ENCODE peak calls at places on chromosomes 7 and 10, in six cellular contexts. D is lower leg skin, Z is testis, X is H54, N is tibial nerve, C is IMR-90. I is an unnamed sample.

GRCh38 chr7:73749931-73750776 is 11.6 kb upstream of the ABHD11 start:
- DNase-seq in D (no peak), X (no peak), C (no peak), Z (no peak), N (no peak), I (no peak)

GRCh38 chr7:108102913-108103312 is 27.2 kb downstream of the LAMB4 start:
- DNase-seq in C (no peak), D (no peak), N (no peak), Z (no peak), X (no peak), I (no peak)

GRCh38 chr10:84310470-84310869 is 17.9 kb upstream of the CCSER2 start:
- DNase-seq in N (no peak), D (no peak), Z (no peak), C (peak), X (no peak), I (no peak)

GRCh38 chr7:144713850-144714249 is 122.0 kb downstream of the TPK1 start:
- DNase-seq in Z (no peak), D (no peak), C (no peak), N (no peak), X (peak), I (no peak)

GRCh38 chr7:131026297-131027003 is 292.4 kb upstream of the KLF14 start:
- DNase-seq in D (no peak), C (peak), N (no peak), X (no peak), Z (no peak), I (no peak)

GRCh38 chr7:49583440-49583839 is 190.0 kb upstream of the VWC2 start:
- DNase-seq in D (no peak), Z (no peak), N (no peak), X (no peak), C (no peak), I (no peak)

GRCh38 chr10:89921422-89921821 is 220.0 kb downstream of the KIF20B start:
- DNase-seq in X (no peak), C (no peak), N (no peak), Z (no peak), D (no peak), I (no peak)

GRCh38 chr7:129698516-129699418 is 87.2 kb downstream of the NRF1 start:
- DNase-seq in X (no peak), Z (no peak), N (no peak), C (no peak), D (no peak), I (no peak)

GRCh38 chr7:27905951-27906350 is 166.0 kb downstream of the TAX1BP1 start:
- DNase-seq in C (no peak), Z (no peak), X (no peak), N (no peak), D (no peak), I (no peak)

GRCh38 chr7:75872073-75872782 is 6.6 kb upstream of the RHBDD2 start:
- DNase-seq in Z (no peak), D (no peak), C (peak), N (no peak), X (no peak), I (no peak)

GRCh38 chr10:90644165-90644564 is 213.7 kb downstream of the HTR7 start:
- DNase-seq in D (no peak), Z (no peak), C (no peak), X (no peak), N (no peak), I (no peak)

GRCh38 chr7:137489880-137490279 is 146.3 kb upstream of the PTN start:
- DNase-seq in Z (no peak), N (no peak), X (no peak), C (no peak), D (no peak), I (no peak)

GRCh38 chr7:51135576-51135975 is 181.0 kb downstream of the COBL start:
- DNase-seq in D (no peak), X (no peak), Z (no peak), N (no peak), C (no peak), I (no peak)

GRCh38 chr10:8146650-8147049 is 92.2 kb downstream of the GATA3 start:
- DNase-seq in C (no peak), D (no peak), X (peak), N (no peak), Z (no peak), I (no peak)

GRCh38 chr7:151930026-151930653 is 26.1 kb upstream of the GALNTL5 start:
- DNase-seq in X (no peak), N (no peak), D (no peak), Z (no peak), C (no peak), I (no peak)

GRCh38 chr7:140229101-140229525 is 52.3 kb upstream of the KDM7A start:
- DNase-seq in C (no peak), Z (no peak), D (no peak), N (no peak), X (no peak), I (no peak)

GRCh38 chr7:140229591-140230516 is 53.1 kb upstream of the KDM7A start:
- DNase-seq in D (no peak), Z (no peak), C (no peak), N (no peak), X (no peak), I (no peak)

GRCh38 chr7:140230862-140231778 is 54.3 kb upstream of the KDM7A start:
- DNase-seq in Z (peak), X (no peak), C (peak), D (peak), N (no peak), I (no peak)

GRCh38 chr7:140231779-140232491 is 55.2 kb upstream of the KDM7A start:
- DNase-seq in X (no peak), N (no peak), D (peak), C (no peak), Z (no peak), I (no peak)

DNA sequence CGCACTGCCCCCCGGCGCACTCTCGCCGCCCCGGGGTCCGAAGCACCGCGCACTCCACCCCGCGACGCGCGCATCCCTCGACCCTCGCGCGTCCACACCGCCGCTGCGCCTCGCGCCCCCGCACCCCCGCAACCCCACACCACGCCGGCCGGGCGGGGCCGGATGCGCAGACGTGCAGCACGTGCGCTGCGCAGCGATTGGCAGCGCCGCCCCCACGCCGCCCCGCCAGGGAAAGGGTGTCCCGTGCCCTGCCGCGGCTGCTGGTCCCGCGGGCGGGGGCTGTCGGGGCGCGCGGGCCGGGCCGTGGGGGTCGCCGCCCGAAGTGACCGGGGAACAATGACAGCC is 53.7 kb upstream of the KDM7A start:
- DNase-seq in N (no peak), C (no peak), Z (peak), X (no peak), D (no peak), I (no peak)
- TF ChIP-seq POLR2A in N (no peak), C (no peak), Z (no peak), X (no peak), D (no peak), I (no peak)

DNA sequence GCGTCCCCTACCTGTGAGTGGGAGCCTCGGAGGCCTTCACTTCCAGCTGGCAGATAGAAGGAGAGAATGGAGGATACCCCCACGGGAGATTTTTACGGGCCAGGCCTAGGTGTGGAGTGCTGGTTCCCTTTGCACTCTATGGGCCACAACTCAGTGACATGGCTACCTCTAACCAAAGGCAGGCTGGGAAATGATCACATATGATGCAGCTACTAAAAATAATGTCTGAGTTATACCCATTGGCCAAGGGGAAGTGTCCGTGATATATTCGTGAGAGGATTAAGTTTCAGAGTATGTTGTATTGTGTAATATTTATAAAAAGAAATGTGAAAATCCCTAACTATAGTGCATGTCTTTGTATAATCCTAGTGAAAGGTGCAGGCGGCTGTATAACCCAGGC is 13.5 kb upstream of the HIPK2 start:
- DNase-seq in C (no peak), Z (no peak), X (no peak), N (no peak), D (no peak), I (no peak)
- TF ChIP-seq POLR2A in C (no peak), Z (no peak), X (no peak), N (no peak), D (no peak), I (no peak)

DNA sequence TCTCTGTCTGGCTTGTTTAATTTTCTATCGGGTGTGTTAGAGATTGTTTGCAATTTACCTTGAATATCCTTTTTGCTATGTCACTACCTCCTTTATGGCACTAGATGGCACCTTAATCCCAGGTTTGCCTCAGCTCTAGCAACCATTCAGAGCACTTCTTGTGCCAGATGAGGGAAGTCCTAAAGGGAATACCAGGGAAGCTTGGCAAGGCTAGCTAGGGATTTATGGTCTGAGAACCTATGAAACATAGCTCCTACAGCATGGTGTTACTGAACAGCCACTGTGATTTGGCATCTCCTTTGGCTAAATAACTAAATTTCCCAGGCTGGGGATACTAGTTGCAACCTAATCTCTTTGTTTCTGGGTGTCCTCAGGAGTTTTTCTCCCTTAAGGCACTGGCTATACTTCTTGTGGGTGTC is 69.0 kb upstream of the VOPP1 start:
- DNase-seq in Z (peak), C (peak), D (peak), N (no peak), X (peak), I (peak)
- TF ChIP-seq POLR2A in Z (no peak), C (no peak), D (no peak), N (no peak), X (no peak), I (no peak)

DNA sequence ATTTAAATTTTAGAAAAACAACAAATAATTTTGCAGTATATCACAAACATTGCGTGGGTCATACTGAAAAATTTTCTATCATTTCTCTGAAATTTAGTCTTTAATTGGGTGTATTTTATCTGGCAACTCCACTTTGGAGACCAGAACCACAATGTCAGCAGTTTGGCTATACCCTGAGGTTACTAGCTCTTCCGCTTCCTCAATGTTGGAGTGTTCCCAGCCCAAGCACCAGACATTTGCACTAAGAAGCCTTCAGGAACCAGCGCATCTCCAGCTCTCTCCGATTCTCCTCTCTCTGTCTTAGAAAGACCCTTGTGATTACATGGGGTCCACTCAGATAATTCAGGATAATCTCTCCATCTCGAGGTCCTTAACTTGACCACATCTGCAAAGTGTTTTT is 43.2 kb upstream of the ADRB1 start:
- DNase-seq in Z (no peak), X (no peak), N (no peak), C (no peak), D (no peak), I (no peak)
- TF ChIP-seq POLR2A in Z (no peak), X (no peak), N (no peak), C (no peak), D (no peak), I (no peak)

GRCh38 chr7:44965441-44965903 is 13.3 kb downstream of the MYO1G start:
- DNase-seq in D (no peak), C (no peak), X (no peak), N (no peak), Z (no peak), I (no peak)
- TF ChIP-seq POLR2A in D (no peak), C (no peak), X (no peak), N (no peak), Z (no peak), I (no peak)

GRCh38 chr10:18333616-18334015 is 193.4 kb downstream of the CACNB2 start:
- DNase-seq in C (no peak), X (no peak), D (no peak), Z (no peak), N (no peak), I (no peak)
- TF ChIP-seq POLR2A in C (no peak), X (no peak), D (no peak), Z (no peak), N (no peak), I (no peak)

DNA sequence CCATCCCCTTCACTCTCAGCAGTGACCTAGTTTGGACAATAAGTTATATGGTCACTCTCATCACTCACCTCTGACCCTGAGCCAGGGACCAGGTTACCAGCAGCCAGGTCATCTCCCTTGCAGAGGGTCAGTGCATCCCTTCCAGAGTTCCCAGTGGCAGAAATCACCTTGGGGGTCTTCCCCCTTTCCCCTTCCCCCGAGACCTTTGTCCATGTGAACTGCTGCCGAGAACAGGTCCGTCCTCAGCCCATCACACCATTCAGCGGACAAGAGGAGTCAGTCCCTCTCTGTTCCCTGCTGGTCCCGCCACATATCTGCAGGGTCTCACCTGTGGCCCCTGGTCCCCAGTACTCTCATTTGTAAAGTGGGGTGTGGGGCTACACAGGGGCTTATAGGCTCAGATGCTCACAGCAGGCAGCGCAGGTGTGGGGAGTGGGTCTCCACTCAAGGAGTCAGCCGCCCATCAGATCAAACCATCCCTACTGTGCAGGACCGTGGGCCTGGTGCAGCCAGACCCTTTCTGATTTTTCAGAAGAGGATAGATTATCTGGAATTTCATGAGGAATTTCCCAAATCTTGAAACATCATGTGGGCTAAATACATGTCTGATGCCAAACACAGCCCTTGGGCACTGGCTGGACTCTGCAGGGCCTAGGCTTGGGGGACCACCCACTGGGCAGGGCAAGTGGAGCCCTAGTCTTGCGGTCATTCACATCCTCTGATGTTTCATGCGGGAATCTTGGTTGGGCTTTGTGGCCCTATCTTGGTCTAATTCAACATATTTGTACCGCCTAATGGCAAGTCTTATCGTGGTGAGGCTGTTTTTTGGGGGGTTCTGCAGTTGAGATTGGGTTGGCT is 6.4 kb downstream of the DEPP1 start:
- DNase-seq in X (no peak), D (no peak), Z (no peak), C (no peak), N (no peak), I (no peak)
- TF ChIP-seq POLR2A in X (no peak), D (no peak), Z (no peak), C (no peak), N (no peak), I (no peak)

GRCh38 chr7:66920769-66921395 is at the start of gene TMEM248:
- DNase-seq in N (peak), D (peak), Z (peak), X (peak), C (peak), I (peak)
- TF ChIP-seq POLR2A in N (no peak), D (no peak), Z (no peak), X (peak), C (peak), I (peak)

DNA sequence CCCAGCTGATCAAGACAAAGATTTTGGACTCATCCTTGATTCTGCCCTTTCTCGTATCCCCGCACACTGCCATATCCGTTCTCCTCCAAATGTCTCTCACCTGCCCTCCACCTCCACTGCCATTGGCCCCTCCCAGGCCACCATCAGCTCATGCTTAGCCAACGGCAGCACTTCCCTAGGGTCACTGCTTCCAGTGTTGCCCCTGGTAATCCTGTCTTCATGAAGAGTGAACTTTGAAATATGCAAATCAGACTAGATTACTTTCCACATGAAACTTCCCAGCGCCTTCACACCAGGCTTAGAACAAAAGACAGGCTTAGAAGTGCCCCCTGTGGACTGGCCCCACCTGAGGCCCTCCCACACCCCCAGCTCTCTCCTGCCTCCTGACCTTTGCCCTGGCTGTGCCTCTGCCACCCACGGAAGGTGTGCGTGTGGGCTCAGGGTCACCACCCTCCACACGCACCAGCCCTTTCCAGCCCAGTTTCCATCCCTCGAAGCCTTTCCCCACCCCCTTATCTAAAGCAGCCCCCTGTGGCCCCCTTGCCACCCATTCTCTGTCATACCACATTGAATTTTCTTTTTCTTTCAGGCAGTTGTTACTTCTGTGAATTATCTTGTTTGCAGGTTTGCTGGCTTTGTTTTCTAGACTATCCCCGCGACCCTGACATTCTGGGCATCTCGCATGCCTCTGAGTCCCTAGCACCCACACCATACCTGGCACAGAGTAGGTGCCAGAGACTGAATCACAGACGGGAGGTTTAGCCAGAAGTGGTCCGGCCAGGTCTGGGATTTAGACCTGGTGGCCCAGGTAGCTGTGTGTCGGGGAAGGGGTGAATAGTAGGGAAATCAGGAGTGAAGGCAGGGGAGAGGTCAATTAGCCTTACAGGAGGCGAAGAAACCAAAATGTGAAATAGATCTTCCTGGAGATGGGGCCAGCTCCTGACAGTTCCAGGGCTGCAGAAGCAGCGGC is 26.8 kb upstream of the C10orf53 start:
- DNase-seq in D (peak), X (no peak), C (no peak), Z (no peak), N (no peak), I (no peak)
- TF ChIP-seq POLR2A in D (no peak), X (no peak), C (no peak), Z (no peak), N (no peak), I (no peak)

GRCh38 chr7:112073530-112073929 is 132.7 kb downstream of the DOCK4 start:
- DNase-seq in N (no peak), Z (no peak), X (no peak), C (no peak), D (no peak), I (no peak)
- TF ChIP-seq POLR2A in N (no peak), Z (no peak), X (no peak), C (no peak), D (no peak), I (no peak)